ENCODE peak calls at places on chromosome 3, in five cellular contexts. R is Calu3, H is right lobe of liver, L is GM10248, E is heart left ventricle. P is an unnamed sample.

GRCh38 chr3:133461291-133461690 is 61.4 kb downstream of the BFSP2 start:
- DNase-seq in R (no peak), H (no peak), L (no peak), E (no peak), P (no peak)

GRCh38 chr3:46095307-46095706 is 68.0 kb upstream of the XCR1 start:
- DNase-seq in R (no peak), H (no peak), L (peak), E (no peak), P (no peak)

GRCh38 chr3:129013491-129013891 is 12.4 kb downstream of the EFCC1 start:
- DNase-seq in R (no peak), H (no peak), L (no peak), E (no peak), P (no peak)

GRCh38 chr3:185605566-185605965 is 19.5 kb downstream of the SENP2 start:
- DNase-seq in R (no peak), H (no peak), L (no peak), E (no peak), P (no peak)

GRCh38 chr3:194604126-194604525 is 29.1 kb downstream of the TMEM44 start:
- DNase-seq in R (no peak), H (no peak), L (no peak), E (no peak), P (no peak)

GRCh38 chr3:72485649-72486048 is 362.6 kb downstream of the SHQ1 start:
- DNase-seq in R (no peak), H (no peak), L (no peak), E (no peak), P (no peak)

GRCh38 chr3:197468866-197469382 is 86.8 kb downstream of the BDH1 start:
- DNase-seq in R (no peak), H (peak), L (no peak), E (no peak), P (peak)

GRCh38 chr3:131794766-131795381 is 239.9 kb downstream of the CPNE4 start:
- DNase-seq in R (peak), H (no peak), L (peak), E (no peak), P (no peak)

GRCh38 chr3:35659808-35660207 is 20.5 kb downstream of the ARPP21 start:
- DNase-seq in R (peak), H (peak), L (no peak), E (no peak), P (no peak)

GRCh38 chr3:127674793-127675189 is 2.0 kb downstream of the ABTB1 start:
- DNase-seq in R (no peak), H (peak), L (no peak), E (peak), P (peak)

GRCh38 chr3:5144316-5144994 is 22.4 kb downstream of the ARL8B start:
- DNase-seq in R (peak), H (no peak), L (no peak), E (no peak), P (no peak)

GRCh38 chr3:140359198-140359995 is 318.5 kb upstream of the TRIM42 start:
- DNase-seq in R (no peak), H (no peak), L (no peak), E (no peak), P (no peak)

GRCh38 chr3:193773266-193774183 is 180.5 kb downstream of the OPA1 start:
- DNase-seq in R (no peak), H (no peak), L (no peak), E (no peak), P (no peak)

GRCh38 chr3:152151216-152151874 is 117.4 kb upstream of the MBNL1 start:
- DNase-seq in R (no peak), H (no peak), L (no peak), E (no peak), P (no peak)

GRCh38 chr3:149511040-149511626 is 36.6 kb downstream of the TM4SF4 start:
- DNase-seq in R (no peak), H (no peak), L (no peak), E (no peak), P (no peak)

GRCh38 chr3:40829876-40830275 is 305.1 kb downstream of the ZNF621 start:
- DNase-seq in R (no peak), H (no peak), L (no peak), E (no peak), P (no peak)

GRCh38 chr3:139455855-139456254 is 20.5 kb downstream of the RBP2 start:
- DNase-seq in R (peak), H (no peak), L (no peak), E (no peak), P (no peak)

GRCh38 chr3:79086514-79086913 is 681.3 kb downstream of the ROBO1 start:
- DNase-seq in R (peak), H (no peak), L (peak), E (no peak), P (no peak)

GRCh38 chr3:49567406-49567805 is 13.1 kb downstream of the BSN start:
- DNase-seq in R (no peak), H (no peak), L (no peak), E (no peak), P (no peak)

GRCh38 chr3:49568965-49569364 is 14.7 kb downstream of the BSN start:
- DNase-seq in R (no peak), H (no peak), L (no peak), E (no peak), P (no peak)

GRCh38 chr3:49566312-49566711 is 12.0 kb downstream of the BSN start:
- DNase-seq in R (no peak), H (no peak), L (no peak), E (no peak), P (no peak)

GRCh38 chr3:49563766-49564165 is 9.5 kb downstream of the BSN start:
- DNase-seq in R (no peak), H (no peak), L (no peak), E (no peak), P (peak)

DNA sequence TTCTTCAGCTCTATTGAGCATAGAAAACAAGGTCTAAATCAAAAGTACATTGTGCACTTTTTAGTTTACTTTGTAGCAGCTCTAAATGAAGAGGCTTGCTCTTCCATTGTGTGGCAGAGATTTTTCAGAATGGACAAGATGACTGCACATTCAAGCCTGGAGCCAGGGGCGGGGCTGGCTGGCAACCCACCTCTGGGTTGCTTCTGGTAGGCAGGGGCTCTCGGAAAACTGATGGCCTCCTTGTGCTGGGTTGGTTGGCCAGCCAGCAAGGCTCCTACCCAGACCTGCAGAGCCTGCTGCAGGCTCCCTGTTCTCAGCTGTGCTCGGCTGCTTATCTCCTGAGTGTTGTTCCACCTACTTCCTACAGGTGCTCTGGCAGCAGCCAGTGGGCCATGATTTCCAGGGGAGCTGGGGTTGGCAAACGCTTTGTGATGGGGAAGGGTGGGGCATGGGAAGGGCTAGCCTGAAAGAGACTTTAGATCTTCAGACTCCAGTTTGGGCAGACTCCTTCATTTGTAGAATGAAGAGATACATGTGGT is 8.8 kb downstream of the BSN start:
- DNase-seq in R (no peak), H (no peak), L (no peak), E (no peak), P (peak)
- TF ChIP-seq CTCF in R (no peak), H (no peak), L (no peak), E (no peak), P (no peak)

DNA sequence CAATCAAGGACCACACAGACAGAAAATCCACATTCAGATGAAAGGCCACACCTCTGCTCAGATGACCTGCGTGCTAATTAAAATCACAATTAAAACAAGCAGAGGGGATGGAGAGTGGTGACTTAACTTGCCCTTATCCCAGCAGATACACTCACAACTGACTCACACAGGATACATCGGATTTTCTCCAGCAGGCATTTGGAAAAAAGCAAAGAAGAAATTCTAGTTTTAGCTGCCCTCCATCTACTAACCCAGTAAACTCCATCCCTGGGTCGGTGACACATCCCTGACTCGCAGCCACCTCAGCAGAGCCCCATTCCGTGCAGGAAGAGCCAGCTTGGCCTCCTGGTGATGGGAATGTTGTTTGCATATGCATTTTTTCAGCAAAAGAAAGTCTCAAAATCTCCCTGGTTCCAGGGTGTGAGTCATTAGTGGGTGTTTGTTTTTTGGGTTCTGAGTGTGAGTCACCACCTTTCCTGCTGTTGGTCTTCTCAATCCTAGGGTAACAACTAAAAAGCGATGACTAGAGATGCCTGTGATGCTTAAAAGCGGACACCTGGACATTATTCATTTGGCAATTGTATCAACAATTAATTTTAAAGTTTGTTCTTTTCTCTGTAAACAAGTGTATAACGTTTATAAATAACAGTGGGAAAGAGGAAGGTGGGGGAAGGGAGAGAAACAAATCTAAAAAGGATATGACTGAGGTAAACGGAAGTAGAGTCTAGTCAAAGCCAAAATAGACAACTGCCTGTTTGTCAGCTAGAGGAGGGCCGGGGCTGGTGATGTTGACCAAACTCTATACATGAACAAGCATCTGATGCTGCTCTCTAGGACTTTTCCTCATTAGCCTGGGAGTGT is 49.8 kb upstream of the SLC4A7 start:
- DNase-seq in R (peak), H (no peak), L (peak), E (no peak), P (no peak)
- TF ChIP-seq CTCF in R (no peak), H (peak), L (no peak), E (peak), P (peak)

GRCh38 chr3:143120716-143121239 is 1.2 kb downstream of the CHST2 start:
- DNase-seq in R (peak), H (no peak), L (peak), E (peak), P (peak)

GRCh38 chr3:143118630-143119008 is 952 bp upstream of the CHST2 start:
- DNase-seq in R (no peak), H (no peak), L (no peak), E (no peak), P (no peak)

GRCh38 chr3:143121240-143122088 is 1.9 kb downstream of the CHST2 start:
- DNase-seq in R (peak), H (peak), L (peak), E (peak), P (peak)

GRCh38 chr3:143119974-143120715 is 574 bp downstream of the CHST2 start:
- DNase-seq in R (peak), H (peak), L (peak), E (peak), P (peak)

GRCh38 chr3:143119009-143119914 is at the start of gene CHST2:
- DNase-seq in R (peak), H (peak), L (peak), E (peak), P (peak)
- TF ChIP-seq CTCF in R (no peak), H (no peak), L (no peak), E (no peak), P (no peak)

GRCh38 chr3:48466386-48467109 is 20.0 kb downstream of the ATRIP start:
- DNase-seq in R (no peak), H (peak), L (peak), E (no peak), P (peak)
- TF ChIP-seq CTCF in R (no peak), H (no peak), L (no peak), E (no peak), P (no peak)

DNA sequence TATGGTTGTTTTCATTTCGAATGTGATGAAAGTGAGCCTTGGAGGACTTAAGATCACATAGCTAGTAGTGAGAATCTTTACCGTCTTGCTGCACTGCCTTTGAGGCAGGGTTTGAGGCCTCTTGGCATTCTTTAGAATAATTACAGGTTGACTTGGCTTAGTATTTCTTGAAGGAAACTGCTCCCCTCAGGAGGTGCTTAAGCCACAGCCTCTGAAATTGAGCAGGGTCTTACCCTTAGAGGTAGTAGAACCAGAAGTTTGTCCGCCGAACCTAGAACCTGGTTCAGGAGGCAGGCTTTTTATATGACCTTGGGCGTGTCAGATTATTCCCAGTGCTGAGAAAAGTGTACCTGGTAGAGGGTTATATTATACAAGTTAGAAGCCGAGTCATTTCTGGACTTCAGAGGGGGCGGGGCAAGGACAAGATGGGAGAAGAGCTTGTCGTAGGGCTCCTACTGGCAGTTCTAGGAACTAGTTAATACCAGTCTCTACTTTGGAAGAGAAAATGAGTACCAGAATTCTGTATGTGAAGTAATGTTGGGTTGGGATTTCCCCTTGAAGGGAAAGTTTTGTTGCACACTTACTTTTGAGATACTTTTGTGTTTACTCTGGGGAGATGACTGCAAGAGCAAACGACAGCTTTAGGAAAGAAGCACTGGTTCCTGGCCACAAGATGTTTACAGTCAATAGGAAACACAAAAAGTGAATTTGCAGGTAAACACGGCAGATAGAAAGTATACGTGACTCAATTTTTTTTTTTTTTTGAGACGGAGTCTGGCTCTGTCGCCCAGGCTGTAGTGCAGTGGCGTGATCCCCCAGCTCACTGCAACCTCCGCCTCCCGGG is 1.3 kb downstream of the TFG start:
- DNase-seq in R (peak), H (no peak), L (peak), E (no peak), P (no peak)
- TF ChIP-seq CTCF in R (no peak), H (no peak), L (no peak), E (peak), P (peak)

GRCh38 chr3:30437172-30437571 is 169.2 kb upstream of the TGFBR2 start:
- DNase-seq in R (no peak), H (no peak), L (no peak), E (no peak), P (peak)
- TF ChIP-seq CTCF in R (no peak), H (no peak), L (no peak), E (peak), P (no peak)

GRCh38 chr3:192570757-192571156 is 156.6 kb downstream of the FGF12 start:
- DNase-seq in R (no peak), H (no peak), L (no peak), E (no peak), P (no peak)

GRCh38 chr3:192563417-192563816 is 163.9 kb downstream of the FGF12 start:
- DNase-seq in R (no peak), H (no peak), L (no peak), E (no peak), P (no peak)

GRCh38 chr3:192564611-192565010 is 162.7 kb downstream of the FGF12 start:
- DNase-seq in R (no peak), H (no peak), L (no peak), E (no peak), P (no peak)

GRCh38 chr3:192570315-192570714 is 157.0 kb downstream of the FGF12 start:
- DNase-seq in R (no peak), H (no peak), L (no peak), E (no peak), P (no peak)

GRCh38 chr3:192566706-192567290 is 160.5 kb downstream of the FGF12 start:
- DNase-seq in R (peak), H (peak), L (peak), E (peak), P (peak)
- TF ChIP-seq CTCF in R (peak), H (peak), L (peak), E (peak), P (peak)

DNA sequence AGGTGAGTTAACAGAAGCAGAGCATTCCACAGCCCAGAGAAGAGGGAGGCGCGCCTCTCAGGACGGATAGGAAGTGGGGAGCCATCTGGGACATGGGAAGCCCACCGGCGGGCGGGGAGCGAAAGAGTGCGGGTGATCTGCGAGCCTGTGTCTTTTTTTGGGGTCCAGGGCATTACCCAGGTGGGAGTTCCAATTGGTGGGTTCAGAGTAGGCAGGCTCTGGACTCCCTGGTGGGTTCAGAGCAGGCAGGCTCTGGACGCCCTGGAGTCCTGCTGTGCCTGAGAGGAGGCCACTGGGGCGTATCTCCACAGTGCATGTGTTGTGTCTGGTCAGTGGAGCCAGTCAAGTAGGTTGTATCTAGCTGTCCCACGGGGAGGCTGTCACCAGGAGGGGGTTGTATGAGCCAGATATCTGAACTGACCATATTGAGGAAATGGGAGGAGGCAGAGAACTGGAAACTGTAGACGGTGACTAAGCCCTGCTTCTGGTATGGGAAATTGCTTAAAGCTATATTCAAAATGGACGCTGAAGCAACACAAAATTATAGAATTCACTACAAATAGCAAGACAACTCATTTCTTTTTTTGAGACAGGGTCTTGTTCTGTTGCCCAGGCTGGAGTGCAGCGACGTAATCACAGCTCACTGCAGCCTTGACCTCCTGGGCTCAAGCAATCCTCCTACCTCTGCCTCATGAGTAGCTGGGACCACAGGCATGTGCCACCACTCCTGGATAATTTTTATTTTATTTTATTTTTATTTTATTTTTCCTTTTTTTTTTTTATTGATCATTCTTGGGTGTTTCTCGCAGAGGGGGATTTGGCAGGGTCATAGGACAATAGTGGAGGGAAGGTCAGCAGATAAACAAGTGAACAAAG is 34.5 kb upstream of the CHST2 start:
- DNase-seq in R (no peak), H (no peak), L (peak), E (no peak), P (no peak)
- TF ChIP-seq CTCF in R (no peak), H (no peak), L (no peak), E (no peak), P (no peak)